ENCODE peak calls at places on chromosomes 13 and 19, in four cellular contexts. V, A, L and C are unnamed samples. For H3K9me2, the result is how much of the 10 kb centered on the place peaks cover.

GRCh38 chr19:38571682-38572081 is 46.1 kb downstream of the MAP4K1 start:
- DNase-seq in A (no peak), L (no peak), V (no peak), C (no peak)

GRCh38 chr19:34088292-34088691 is 84.0 kb upstream of the LSM14A start:
- DNase-seq in A (no peak), V (no peak), L (no peak), C (peak)

GRCh38 chr19:47110521-47111080 is 3.0 kb downstream of the ZC3H4 start:
- DNase-seq in A (no peak), L (no peak), V (peak), C (peak)

GRCh38 chr13:49219647-49220034 is 497 bp upstream of the MLNR start:
- DNase-seq in A (no peak), L (no peak), V (no peak), C (no peak)

GRCh38 chr13:45925151-45925550 is 73.6 kb upstream of the SIAH3 start:
- DNase-seq in L (no peak), V (no peak), A (no peak), C (peak)

GRCh38 chr19:17475541-17476115 is 5.3 kb downstream of the SLC27A1 start:
- DNase-seq in V (no peak), A (peak), L (no peak), C (peak)

GRCh38 chr13:19713186-19713965 is 69.4 kb downstream of the PSPC1 start:
- DNase-seq in L (no peak), A (no peak), V (no peak), C (peak)

GRCh38 chr19:4357095-4357797 is 13.9 kb downstream of the MPND start:
- DNase-seq in A (no peak), V (no peak), L (no peak), C (no peak)

GRCh38 chr13:40389081-40389641 is 277.3 kb downstream of the FOXO1 start:
- DNase-seq in V (peak), A (no peak), L (peak), C (no peak)

GRCh38 chr19:43782689-43783231 is 2.0 kb upstream of the KCNN4 start:
- DNase-seq in A (no peak), L (no peak), V (peak), C (no peak)

GRCh38 chr13:97139704-97140103 is 82.4 kb upstream of the MBNL2 start:
- DNase-seq in L (no peak), V (no peak), A (no peak), C (no peak)

GRCh38 chr19:40251991-40252390 is 25.5 kb upstream of the CCNP start:
- DNase-seq in V (no peak), A (no peak), L (no peak), C (no peak)

GRCh38 chr13:48874165-48874564 is 101.5 kb upstream of the FNDC3A start:
- DNase-seq in V (no peak), L (no peak), A (no peak), C (no peak)

GRCh38 chr13:113283904-113284303 is 13.1 kb upstream of the LAMP1 start:
- DNase-seq in A (no peak), L (no peak), V (no peak), C (no peak)

GRCh38 chr13:106104281-106104901 is 431.1 kb downstream of the EFNB2 start:
- DNase-seq in A (peak), V (no peak), L (no peak), C (peak)

GRCh38 chr19:4501691-4502090 is 16.6 kb downstream of the PLIN4 start:
- DNase-seq in L (no peak), V (no peak), A (no peak), C (no peak)

GRCh38 chr13:40666905-40667621 is 622 bp upstream of the FOXO1 start:
- DNase-seq in A (no peak), L (peak), V (peak), C (peak)

GRCh38 chr19:10279737-10280442 is 6.9 kb upstream of the ICAM4 start:
- DNase-seq in V (no peak), L (no peak), A (no peak), C (no peak)

GRCh38 chr19:42397315-42398166 is 7.4 kb upstream of the CNFN start:
- DNase-seq in V (no peak), L (no peak), A (no peak), C (no peak)

GRCh38 chr13:28324181-28324789 is 170.6 kb downstream of the FLT1 start:
- DNase-seq in A (peak), V (peak), L (peak), C (peak)

GRCh38 chr19:42246143-42246868 is 3.9 kb upstream of the GSK3A start:
- DNase-seq in A (no peak), L (no peak), V (no peak), C (peak)

GRCh38 chr19:4730740-4731171 is 7.1 kb upstream of the DPP9 start:
- DNase-seq in L (peak), V (peak), A (peak), C (peak)

GRCh38 chr13:69970521-69970920 is 137.1 kb upstream of the ATXN8OS start:
- DNase-seq in V (no peak), L (no peak), A (no peak), C (peak)

GRCh38 chr19:28876604-28877123 is 336.3 kb downstream of the UQCRFS1 start:
- DNase-seq in L (no peak), A (no peak), V (no peak), C (no peak)

GRCh38 chr19:14916848-14917247 is 24.4 kb upstream of the OR7C2 start:
- DNase-seq in A (no peak), L (no peak), V (peak), C (peak)

GRCh38 chr13:24834902-24835510 is 71.0 kb downstream of the RNF17 start:
- DNase-seq in V (peak), L (peak), A (no peak), C (no peak)

GRCh38 chr13:42101821-42102580 is 53.6 kb downstream of the DGKH start:
- DNase-seq in V (no peak), A (no peak), L (peak), C (no peak)

GRCh38 chr13:25281937-25282332 is 5.4 kb downstream of the MTMR6 start:
- DNase-seq in L (no peak), V (no peak), A (no peak), C (no peak)

GRCh38 chr19:54661846-54662489 is 817 bp upstream of the LILRB4 start:
- DNase-seq in V (peak), L (no peak), A (no peak), C (no peak)

GRCh38 chr19:46624958-46625661 is at the start of gene PTGIR:
- DNase-seq in L (no peak), A (no peak), V (no peak), C (no peak)

GRCh38 chr13:110000534-110001345 is 214.4 kb upstream of the IRS2 start:
- DNase-seq in A (no peak), L (no peak), V (no peak), C (peak)

GRCh38 chr13:32008518-32009175 is 22.9 kb upstream of the FRY start:
- DNase-seq in A (no peak), V (no peak), L (no peak), C (no peak)

DNA sequence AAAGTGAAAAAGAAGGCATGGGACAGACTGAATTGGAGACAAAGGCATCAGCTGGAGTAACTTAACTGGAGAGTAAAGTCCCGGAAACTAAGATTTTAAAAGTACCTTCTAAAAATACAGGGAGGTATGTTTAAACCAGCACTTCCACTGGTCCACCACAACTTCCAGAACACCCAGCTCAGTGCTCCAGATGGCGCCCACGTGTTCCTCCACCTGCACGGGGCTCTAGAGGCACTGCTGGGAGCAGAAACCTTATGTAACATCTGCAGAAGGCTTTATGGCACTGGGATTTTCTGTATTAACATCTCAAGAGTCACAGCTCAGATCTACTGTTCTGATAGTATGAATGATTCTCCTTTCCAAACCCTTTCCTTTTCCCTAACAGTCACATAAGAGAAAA is 252.1 kb downstream of the DCLK1 start:
- DNase-seq in V (no peak), L (peak), A (no peak), C (no peak)
- H3K9me2 ChIP-seq in V (under half), L (under half), A (under half), C (under half)

DNA sequence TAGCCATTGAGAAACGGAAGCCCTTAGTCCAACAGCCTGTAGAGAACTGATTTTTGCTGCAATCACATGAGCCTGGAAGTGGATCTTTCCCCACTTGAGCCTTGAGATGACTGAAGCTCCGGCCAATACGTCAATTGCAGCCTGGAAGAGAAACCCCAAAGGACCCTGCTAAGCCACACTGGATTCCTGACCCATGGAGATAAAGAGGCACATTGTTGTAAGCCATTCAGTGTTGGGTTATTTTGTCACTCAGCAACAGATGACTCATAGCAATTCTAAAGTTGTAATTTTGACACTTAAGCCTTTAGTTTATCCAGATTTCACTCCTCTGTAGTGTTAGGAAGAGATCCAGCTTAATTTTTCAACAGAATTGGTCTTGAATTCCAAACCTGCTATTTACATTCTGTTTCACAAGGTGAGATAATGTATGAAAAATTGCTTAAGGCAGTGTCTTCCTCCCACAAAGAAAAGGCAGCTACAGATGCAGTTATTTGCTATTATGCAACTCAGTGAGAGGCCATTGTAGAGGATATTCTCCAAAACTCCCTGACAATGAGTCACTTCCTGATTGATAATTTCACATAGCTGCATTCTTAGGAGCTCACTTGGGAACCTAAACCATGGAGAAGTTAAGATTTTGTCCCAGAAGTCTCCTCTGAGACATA is 59.4 kb upstream of the TSHZ3 start:
- DNase-seq in L (no peak), A (no peak), V (no peak), C (peak)
- H3K9me2 ChIP-seq in L (under half), A (under half), V (under half), C (under half)

GRCh38 chr13:65921933-65922332 is 1308.2 kb downstream of the PCDH9 start:
- DNase-seq in L (no peak), A (no peak), V (no peak), C (peak)

GRCh38 chr13:65912516-65912915 is 1317.6 kb downstream of the PCDH9 start:
- DNase-seq in L (no peak), V (no peak), A (no peak), C (no peak)

GRCh38 chr13:65913173-65913572 is 1317.0 kb downstream of the PCDH9 start:
- DNase-seq in A (peak), V (no peak), L (no peak), C (peak)

GRCh38 chr13:65914707-65915106 is 1315.4 kb downstream of the PCDH9 start:
- DNase-seq in V (no peak), L (no peak), A (no peak), C (peak)

GRCh38 chr13:65917731-65918130 is 1312.4 kb downstream of the PCDH9 start:
- DNase-seq in L (no peak), V (no peak), A (no peak), C (no peak)
- H3K9me2 ChIP-seq in L (under half), V (under half), A (under half), C (under half)

DNA sequence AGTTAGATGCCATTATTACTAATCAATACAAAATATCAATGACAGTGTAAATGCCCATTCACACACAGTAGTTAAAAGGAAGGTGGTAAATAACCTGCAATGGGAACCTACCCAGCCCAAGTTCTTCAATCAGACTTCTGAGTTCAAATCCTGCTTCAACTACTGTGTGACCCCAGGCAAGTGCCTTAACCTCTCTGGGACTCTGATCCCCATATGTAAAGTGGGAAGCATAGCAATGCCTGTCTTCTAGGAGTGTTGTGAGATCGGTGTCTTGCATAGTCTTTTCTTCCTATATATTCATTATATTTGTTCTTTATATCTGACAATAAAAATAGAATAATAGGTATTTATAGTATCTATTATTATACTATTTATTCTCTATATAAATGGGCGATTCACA is 6.9 kb downstream of the TIMM13 start:
- DNase-seq in V (no peak), L (no peak), A (no peak), C (no peak)
- H3K9me2 ChIP-seq in V (under half), L (under half), A (under half), C (under half)

DNA sequence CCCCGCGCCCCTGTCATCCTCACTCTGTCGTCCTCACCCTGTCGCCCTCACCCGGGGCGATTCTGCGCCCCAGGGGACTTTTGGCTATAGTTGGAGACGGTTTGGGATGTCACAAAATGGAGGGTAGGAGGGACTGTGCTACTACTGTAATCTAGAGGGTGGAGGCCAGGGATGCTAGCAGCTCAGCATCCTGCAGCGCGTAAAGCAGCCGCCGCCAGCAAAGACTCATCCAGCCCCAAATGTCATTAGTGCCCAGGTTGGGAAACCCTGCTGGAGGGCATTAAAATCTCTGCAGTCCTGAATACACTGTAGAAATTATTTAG is 362 bp downstream of the ZNF557 start:
- DNase-seq in L (no peak), A (no peak), V (no peak), C (no peak)
- H3K9me2 ChIP-seq in L (under half), A (under half), V (under half), C (under half)

GRCh38 chr13:98539655-98540054 is 37.3 kb downstream of the STK24 start:
- DNase-seq in V (no peak), L (no peak), A (no peak), C (no peak)

GRCh38 chr13:98542568-98543379 is 34.1 kb downstream of the STK24 start:
- DNase-seq in A (no peak), L (no peak), V (no peak), C (no peak)

GRCh38 chr13:98541701-98542203 is 35.2 kb downstream of the STK24 start:
- DNase-seq in L (no peak), V (no peak), A (no peak), C (no peak)

GRCh38 chr13:98541211-98541610 is 35.7 kb downstream of the STK24 start:
- DNase-seq in V (no peak), L (no peak), A (no peak), C (no peak)

GRCh38 chr13:98540476-98540875 is 36.4 kb downstream of the STK24 start:
- DNase-seq in V (no peak), L (no peak), A (no peak), C (no peak)
- H3K9me2 ChIP-seq in V (under half), L (under half), A (under half), C (under half)

DNA sequence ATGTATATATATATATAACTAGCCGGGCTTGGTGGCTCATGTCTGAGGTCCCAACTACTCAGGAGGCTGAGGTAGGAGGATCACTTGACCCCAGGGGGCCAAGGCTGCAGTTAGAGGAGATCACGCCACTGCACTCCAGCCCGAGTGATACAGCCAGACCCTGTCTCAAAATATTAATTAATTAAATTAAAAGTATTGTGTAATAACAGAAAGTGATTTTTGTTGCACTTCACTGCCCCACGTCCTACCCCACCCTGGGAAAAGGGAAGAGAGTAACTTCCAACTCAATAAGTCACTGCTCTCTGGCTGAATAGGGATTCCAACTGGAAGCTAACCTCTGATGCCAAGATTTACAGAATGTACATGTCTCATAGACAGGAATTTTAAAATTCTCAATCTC is 47.2 kb downstream of the ZNF611 start:
- DNase-seq in V (no peak), A (no peak), L (no peak), C (no peak)
- H3K9me2 ChIP-seq in V (under half), A (under half), L (under half), C (under half)

GRCh38 chr19:49829200-49829599 is 11.1 kb downstream of the MED25 start:
- DNase-seq in V (no peak), A (no peak), L (no peak), C (no peak)
- H3K9me2 ChIP-seq in V (under half), A (under half), L (under half), C (under half)

GRCh38 chr13:73989244-73989843 is 144.9 kb downstream of the KLF12 start:
- DNase-seq in A (no peak), V (no peak), L (no peak), C (no peak)

GRCh38 chr13:73984201-73984600 is 150.0 kb downstream of the KLF12 start:
- DNase-seq in L (no peak), A (no peak), V (no peak), C (no peak)

GRCh38 chr13:73985789-73986188 is 148.4 kb downstream of the KLF12 start:
- DNase-seq in A (no peak), L (no peak), V (peak), C (no peak)

GRCh38 chr13:73984949-73985691 is 149.1 kb downstream of the KLF12 start:
- DNase-seq in L (no peak), V (no peak), A (no peak), C (no peak)

DNA sequence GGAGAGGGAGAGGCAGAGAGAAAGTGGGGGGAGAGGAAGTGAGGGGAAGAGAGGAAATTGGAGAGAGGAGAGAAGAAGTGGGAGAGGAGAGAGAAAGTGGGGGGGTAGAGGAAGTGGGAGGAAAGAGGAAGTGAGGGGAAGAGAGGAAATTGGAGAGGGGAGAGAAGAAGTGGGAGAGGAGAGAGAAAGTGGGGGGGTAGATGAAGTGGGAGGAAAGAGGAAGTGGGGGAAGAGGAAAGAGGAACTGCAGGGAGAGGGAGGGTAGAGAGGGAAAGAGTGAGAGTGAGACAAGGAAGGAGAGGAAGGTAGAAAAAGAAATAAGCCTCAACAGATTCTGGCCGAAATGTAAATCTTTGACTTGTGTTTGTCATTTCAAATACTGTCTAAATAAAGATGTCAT is 146.6 kb downstream of the KLF12 start:
- DNase-seq in V (no peak), A (no peak), L (no peak), C (no peak)
- H3K9me2 ChIP-seq in V (under half), A (under half), L (under half), C (under half)